ENCODE peak calls at places on chromosome 6, in five cellular contexts. One of them, this sample, is unnamed.
A peak's percentile ranks its signal among the peaks of the same experiment; 100 is the strongest.

GRCh38 chr6:135555550-135555949 is 58.0 kb upstream of the AHI1 start:
- DNase-seq in ovary: no peak
- DNase-seq in heart left ventricle: no peak
- DNase-seq in prostate gland: no peak
- DNase-seq in right lobe of liver: no peak
- DNase-seq in this sample: no peak

GRCh38 chr6:47092249-47092648 is 50.1 kb upstream of the ADGRF1 start:
- DNase-seq in ovary: no peak
- DNase-seq in prostate gland: no peak
- DNase-seq in heart left ventricle: no peak
- DNase-seq in right lobe of liver: no peak
- DNase-seq in this sample: no peak

GRCh38 chr6:156589281-156589680 is 187.9 kb upstream of the ARID1B start:
- DNase-seq in heart left ventricle: no peak
- DNase-seq in prostate gland: no peak
- DNase-seq in right lobe of liver: no peak
- DNase-seq in ovary: no peak
- DNase-seq in this sample: no peak

GRCh38 chr6:56555438-56555872 is 87.2 kb downstream of the DST start:
- DNase-seq in heart left ventricle: peak; percentile 43
- DNase-seq in right lobe of liver: no peak
- DNase-seq in prostate gland: no peak
- DNase-seq in ovary: no peak
- DNase-seq in this sample: no peak

GRCh38 chr6:28401172-28401571 is 1.6 kb upstream of the ZSCAN12 start:
- DNase-seq in ovary: no peak
- DNase-seq in right lobe of liver: no peak
- DNase-seq in heart left ventricle: no peak
- DNase-seq in prostate gland: no peak
- DNase-seq in this sample: no peak

GRCh38 chr6:144307880-144308279 is 22.7 kb downstream of the UTRN start:
- DNase-seq in ovary: no peak
- DNase-seq in heart left ventricle: no peak
- DNase-seq in right lobe of liver: no peak
- DNase-seq in prostate gland: no peak
- DNase-seq in this sample: no peak

GRCh38 chr6:119273799-119274595 is 75.6 kb downstream of the MAN1A1 start:
- DNase-seq in right lobe of liver: no peak
- DNase-seq in heart left ventricle: no peak
- DNase-seq in ovary: no peak
- DNase-seq in prostate gland: no peak
- DNase-seq in this sample: no peak

GRCh38 chr6:112058673-112059072 is 4.8 kb downstream of the CCN6 start:
- DNase-seq in ovary: no peak
- DNase-seq in heart left ventricle: no peak
- DNase-seq in right lobe of liver: no peak
- DNase-seq in prostate gland: no peak
- DNase-seq in this sample: no peak

GRCh38 chr6:23180504-23181293 is 611.3 kb downstream of the HDGFL1 start:
- DNase-seq in right lobe of liver: no peak
- DNase-seq in heart left ventricle: peak; percentile 85
- DNase-seq in ovary: peak; percentile 53
- DNase-seq in prostate gland: peak; percentile 10
- DNase-seq in this sample: no peak

GRCh38 chr6:167933290-167933689 is 64.2 kb upstream of the KIF25 start:
- DNase-seq in prostate gland: no peak
- DNase-seq in heart left ventricle: no peak
- DNase-seq in ovary: no peak
- DNase-seq in right lobe of liver: no peak
- DNase-seq in this sample: no peak

GRCh38 chr6:96075826-96076225 is 60.1 kb downstream of the FUT9 start:
- DNase-seq in right lobe of liver: no peak
- DNase-seq in heart left ventricle: no peak
- DNase-seq in ovary: no peak
- DNase-seq in prostate gland: no peak
- DNase-seq in this sample: no peak

GRCh38 chr6:73792738-73793137 is 96.7 kb downstream of the CD109 start:
- DNase-seq in prostate gland: no peak
- DNase-seq in ovary: no peak
- DNase-seq in right lobe of liver: no peak
- DNase-seq in heart left ventricle: no peak
- DNase-seq in this sample: no peak

GRCh38 chr6:143128346-143129015 is 67.8 kb downstream of the AIG1 start:
- DNase-seq in heart left ventricle: no peak
- DNase-seq in ovary: no peak
- DNase-seq in prostate gland: no peak
- DNase-seq in right lobe of liver: no peak
- DNase-seq in this sample: no peak

GRCh38 chr6:3838992-3839867 is 9.9 kb upstream of the FAM50B start:
- DNase-seq in prostate gland: no peak
- DNase-seq in ovary: no peak
- DNase-seq in right lobe of liver: peak; percentile 79
- DNase-seq in heart left ventricle: no peak
- DNase-seq in this sample: no peak

GRCh38 chr6:170286246-170286933 is 4.5 kb downstream of the DLL1 start:
- DNase-seq in ovary: no peak
- DNase-seq in right lobe of liver: peak; percentile 37
- DNase-seq in heart left ventricle: peak; percentile 74
- DNase-seq in prostate gland: no peak
- DNase-seq in this sample: no peak

GRCh38 chr6:150996968-150997367 is 131.5 kb downstream of the MTHFD1L start:
- DNase-seq in prostate gland: no peak
- DNase-seq in ovary: no peak
- DNase-seq in right lobe of liver: no peak
- DNase-seq in heart left ventricle: no peak
- DNase-seq in this sample: no peak

GRCh38 chr6:113939825-113940224 is 31.1 kb downstream of the HDAC2 start:
- DNase-seq in right lobe of liver: no peak
- DNase-seq in heart left ventricle: no peak
- DNase-seq in ovary: no peak
- DNase-seq in prostate gland: no peak
- DNase-seq in this sample: no peak

GRCh38 chr6:113934101-113934500 is 36.8 kb downstream of the HDAC2 start:
- DNase-seq in right lobe of liver: no peak
- DNase-seq in heart left ventricle: no peak
- DNase-seq in prostate gland: no peak
- DNase-seq in ovary: no peak
- DNase-seq in this sample: no peak

DNA sequence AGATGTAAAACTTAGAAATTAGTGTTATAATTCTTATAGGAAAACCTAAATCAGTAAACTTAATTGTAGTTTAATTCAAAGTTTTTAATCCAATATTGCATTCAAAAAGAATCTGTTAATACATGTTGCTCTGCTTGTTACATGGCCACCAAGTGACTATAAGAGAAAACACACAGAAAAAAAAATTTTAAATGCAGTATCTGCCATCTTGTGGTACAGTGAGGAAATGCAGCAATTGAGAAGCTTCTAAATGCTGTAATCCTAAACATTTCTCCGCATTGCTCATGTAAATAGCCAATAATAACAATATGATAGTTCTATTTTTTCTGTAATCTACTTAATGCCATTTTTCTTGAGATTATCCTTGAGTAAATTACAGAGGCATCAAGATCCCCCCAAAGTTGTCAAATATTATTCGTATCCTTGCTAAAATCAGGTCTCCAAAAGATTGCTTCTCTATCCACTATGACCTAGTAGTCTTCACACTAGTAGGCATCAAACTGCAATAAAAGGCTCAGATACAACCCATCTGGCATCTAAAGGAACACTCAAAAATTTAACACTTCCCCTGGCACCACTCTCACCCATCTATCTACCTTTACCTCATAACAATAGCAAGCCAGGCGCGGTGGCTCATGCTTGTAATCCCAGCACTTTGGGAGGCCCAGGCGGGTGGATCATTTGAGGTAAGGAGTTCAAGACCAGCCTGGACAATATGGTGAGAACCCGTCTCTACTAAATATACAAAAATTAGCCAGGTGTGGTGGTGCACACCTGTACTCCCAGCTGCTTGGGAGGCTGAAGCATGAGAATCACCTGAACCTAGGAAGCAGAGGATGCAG is 34.6 kb downstream of the HDAC2 start:
- DNase-seq in prostate gland: peak; percentile 6
- DNase-seq in right lobe of liver: no peak
- DNase-seq in ovary: no peak
- DNase-seq in heart left ventricle: no peak
- DNase-seq in this sample: no peak
- H3K4me1 ChIP-seq in prostate gland: no peaks in the 10 kb centered on the region
- H3K4me1 ChIP-seq in right lobe of liver: no peaks in the 10 kb centered on the region
- H3K4me1 ChIP-seq in ovary: no peaks in the 10 kb centered on the region
- H3K4me1 ChIP-seq in heart left ventricle: no peaks in the 10 kb centered on the region
- H3K4me1 ChIP-seq in this sample: no peaks in the 10 kb centered on the region

GRCh38 chr6:43228951-43229802 is at the start of gene DNPH1:
- DNase-seq in right lobe of liver: peak; percentile 83
- DNase-seq in ovary: peak; percentile 75
- DNase-seq in heart left ventricle: peak; percentile 80
- DNase-seq in prostate gland: peak; percentile 66
- DNase-seq in this sample: peak; percentile 68
- TF ChIP-seq POLR2A in right lobe of liver: peak; percentile 52
- TF ChIP-seq POLR2A in ovary: peak; percentile 33
- TF ChIP-seq POLR2A in heart left ventricle: no peak
- TF ChIP-seq POLR2A in prostate gland: peak; percentile 34
- TF ChIP-seq POLR2A in this sample: no peak

DNA sequence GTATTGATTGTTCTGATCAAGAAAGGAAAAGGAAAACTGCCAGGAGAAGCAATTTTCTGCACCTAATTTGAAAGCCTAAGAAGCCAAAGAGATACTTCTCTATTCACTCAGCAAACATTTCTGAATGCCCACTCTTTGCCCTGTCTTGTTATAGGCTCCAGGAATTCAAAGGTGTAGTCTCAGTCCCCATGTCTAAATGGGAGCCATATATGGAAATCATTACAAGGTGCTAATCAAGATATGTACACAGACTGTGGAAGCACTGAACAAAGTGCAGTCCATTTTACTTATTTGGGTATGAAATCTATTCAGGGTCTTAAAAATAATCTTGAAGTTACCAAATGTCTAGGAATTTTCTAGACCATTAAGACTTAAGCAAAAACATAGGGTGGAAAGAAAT is 38.9 kb upstream of the ASCC3 start:
- DNase-seq in heart left ventricle: no peak
- DNase-seq in right lobe of liver: no peak
- DNase-seq in ovary: no peak
- DNase-seq in prostate gland: no peak
- DNase-seq in this sample: no peak
- H3K27ac ChIP-seq in heart left ventricle: no peak overlapping the region
- H3K27ac ChIP-seq in right lobe of liver: no peak overlapping the region
- H3K27ac ChIP-seq in ovary: no peak overlapping the region
- H3K27ac ChIP-seq in prostate gland: no peak overlapping the region
- H3K27ac ChIP-seq in this sample: no peak overlapping the region

GRCh38 chr6:31546339-31546961 is at the start of gene ATP6V1G2:
- DNase-seq in prostate gland: peak; percentile 91
- DNase-seq in ovary: peak; percentile 80
- DNase-seq in right lobe of liver: peak; percentile 91
- DNase-seq in heart left ventricle: peak; percentile 90
- DNase-seq in this sample: peak; percentile 92

GRCh38 chr6:31545291-31545690 is 1.1 kb downstream of the ATP6V1G2 start:
- DNase-seq in heart left ventricle: no peak
- DNase-seq in prostate gland: no peak
- DNase-seq in ovary: no peak
- DNase-seq in right lobe of liver: no peak
- DNase-seq in this sample: no peak

GRCh38 chr6:31546962-31547726 is at the start of gene NFKBIL1:
- DNase-seq in heart left ventricle: peak; percentile 98
- DNase-seq in right lobe of liver: peak; percentile 96
- DNase-seq in prostate gland: peak; percentile 96
- DNase-seq in ovary: peak; percentile 94
- DNase-seq in this sample: peak; percentile 95

GRCh38 chr6:31548423-31548873 is 1.0 kb downstream of the NFKBIL1 start:
- DNase-seq in prostate gland: no peak
- DNase-seq in ovary: no peak
- DNase-seq in right lobe of liver: no peak
- DNase-seq in heart left ventricle: no peak
- DNase-seq in this sample: no peak

GRCh38 chr6:31547727-31548422 is 467 bp downstream of the NFKBIL1 start:
- DNase-seq in right lobe of liver: peak; percentile 59
- DNase-seq in ovary: peak; percentile 25
- DNase-seq in heart left ventricle: no peak
- DNase-seq in prostate gland: no peak
- DNase-seq in this sample: no peak
- H3K4me1 ChIP-seq in right lobe of liver: no peaks in the 10 kb centered on the region
- H3K4me1 ChIP-seq in ovary: peaks cover 6% of the 10 kb centered on the region
- H3K4me1 ChIP-seq in heart left ventricle: peaks cover 21% of the 10 kb centered on the region
- H3K4me1 ChIP-seq in prostate gland: peaks cover 6% of the 10 kb centered on the region
- H3K4me1 ChIP-seq in this sample: no peaks in the 10 kb centered on the region